ENCODE peak calls at places on chromosome 20, in five cellular contexts. One of them, this sample, is unnamed.

GRCh38 chr20:63850689-63851547 is 10.4 kb upstream of the ABHD16B start:
- DNase-seq in body of pancreas: no peak
- DNase-seq in hippocampal formation: no peak
- DNase-seq in CD8-positive, alpha-beta T cell: no peak
- DNase-seq in stimulated activated CD4-positive, alpha-beta T cell treated with anti-CD3 and anti-CD28 coated beads, Interleukin-15, amount 100 ng/mL, for 1 hour: peak; percentile 26
- DNase-seq in this sample: no peak

GRCh38 chr20:56360133-56360898 is 1.5 kb downstream of the FAM210B start:
- DNase-seq in body of pancreas: no peak
- DNase-seq in hippocampal formation: no peak
- DNase-seq in CD8-positive, alpha-beta T cell: no peak
- DNase-seq in stimulated activated CD4-positive, alpha-beta T cell treated with anti-CD3 and anti-CD28 coated beads, Interleukin-15, amount 100 ng/mL, for 1 hour: no peak
- DNase-seq in this sample: no peak

GRCh38 chr20:17059465-17059864 is 167.4 kb upstream of the PCSK2 start:
- DNase-seq in body of pancreas: no peak
- DNase-seq in hippocampal formation: no peak
- DNase-seq in CD8-positive, alpha-beta T cell: no peak
- DNase-seq in stimulated activated CD4-positive, alpha-beta T cell treated with anti-CD3 and anti-CD28 coated beads, Interleukin-15, amount 100 ng/mL, for 1 hour: no peak
- DNase-seq in this sample: no peak

GRCh38 chr20:11686900-11687543 is 230.7 kb upstream of the BTBD3 start:
- DNase-seq in body of pancreas: peak; percentile 74
- DNase-seq in hippocampal formation: peak; percentile 26
- DNase-seq in CD8-positive, alpha-beta T cell: no peak
- DNase-seq in stimulated activated CD4-positive, alpha-beta T cell treated with anti-CD3 and anti-CD28 coated beads, Interleukin-15, amount 100 ng/mL, for 1 hour: no peak
- DNase-seq in this sample: no peak

GRCh38 chr20:24840121-24840713 is 108.9 kb upstream of the CST7 start:
- DNase-seq in body of pancreas: no peak
- DNase-seq in hippocampal formation: no peak
- DNase-seq in CD8-positive, alpha-beta T cell: no peak
- DNase-seq in stimulated activated CD4-positive, alpha-beta T cell treated with anti-CD3 and anti-CD28 coated beads, Interleukin-15, amount 100 ng/mL, for 1 hour: no peak
- DNase-seq in this sample: no peak

GRCh38 chr20:2809690-2810089 is 5.1 kb upstream of the C20orf141 start:
- DNase-seq in body of pancreas: no peak
- DNase-seq in hippocampal formation: no peak
- DNase-seq in CD8-positive, alpha-beta T cell: no peak
- DNase-seq in stimulated activated CD4-positive, alpha-beta T cell treated with anti-CD3 and anti-CD28 coated beads, Interleukin-15, amount 100 ng/mL, for 1 hour: no peak
- DNase-seq in this sample: no peak

GRCh38 chr20:57409672-57410397 is 18.6 kb downstream of the RBM38 start:
- DNase-seq in body of pancreas: no peak
- DNase-seq in hippocampal formation: no peak
- DNase-seq in CD8-positive, alpha-beta T cell: no peak
- DNase-seq in stimulated activated CD4-positive, alpha-beta T cell treated with anti-CD3 and anti-CD28 coated beads, Interleukin-15, amount 100 ng/mL, for 1 hour: no peak
- DNase-seq in this sample: no peak

GRCh38 chr20:51208162-51208561 is 185.3 kb upstream of the KCNG1 start:
- DNase-seq in body of pancreas: no peak
- DNase-seq in hippocampal formation: no peak
- DNase-seq in CD8-positive, alpha-beta T cell: no peak
- DNase-seq in stimulated activated CD4-positive, alpha-beta T cell treated with anti-CD3 and anti-CD28 coated beads, Interleukin-15, amount 100 ng/mL, for 1 hour: no peak
- DNase-seq in this sample: no peak

GRCh38 chr20:42435230-42435629 is 754.5 kb downstream of the PTPRT start:
- DNase-seq in body of pancreas: no peak
- DNase-seq in hippocampal formation: no peak
- DNase-seq in CD8-positive, alpha-beta T cell: no peak
- DNase-seq in stimulated activated CD4-positive, alpha-beta T cell treated with anti-CD3 and anti-CD28 coated beads, Interleukin-15, amount 100 ng/mL, for 1 hour: no peak
- DNase-seq in this sample: no peak

GRCh38 chr20:20969701-20970100 is 136.5 kb downstream of the LINC00237 start:
- DNase-seq in body of pancreas: no peak
- DNase-seq in hippocampal formation: no peak
- DNase-seq in CD8-positive, alpha-beta T cell: no peak
- DNase-seq in stimulated activated CD4-positive, alpha-beta T cell treated with anti-CD3 and anti-CD28 coated beads, Interleukin-15, amount 100 ng/mL, for 1 hour: no peak
- DNase-seq in this sample: no peak

GRCh38 chr20:45581702-45582101 is 2.6 kb upstream of the WFDC8 start:
- DNase-seq in body of pancreas: no peak
- DNase-seq in hippocampal formation: no peak
- DNase-seq in CD8-positive, alpha-beta T cell: no peak
- DNase-seq in stimulated activated CD4-positive, alpha-beta T cell treated with anti-CD3 and anti-CD28 coated beads, Interleukin-15, amount 100 ng/mL, for 1 hour: no peak
- DNase-seq in this sample: no peak

GRCh38 chr20:37383229-37383989 is 37.5 kb downstream of the SRC start:
- DNase-seq in body of pancreas: peak; percentile 23
- DNase-seq in hippocampal formation: no peak
- DNase-seq in CD8-positive, alpha-beta T cell: no peak
- DNase-seq in stimulated activated CD4-positive, alpha-beta T cell treated with anti-CD3 and anti-CD28 coated beads, Interleukin-15, amount 100 ng/mL, for 1 hour: no peak
- DNase-seq in this sample: no peak

GRCh38 chr20:46799781-46800180 is 90.3 kb downstream of the SLC2A10 start:
- DNase-seq in body of pancreas: no peak
- DNase-seq in hippocampal formation: no peak
- DNase-seq in CD8-positive, alpha-beta T cell: no peak
- DNase-seq in stimulated activated CD4-positive, alpha-beta T cell treated with anti-CD3 and anti-CD28 coated beads, Interleukin-15, amount 100 ng/mL, for 1 hour: no peak
- DNase-seq in this sample: no peak

GRCh38 chr20:23653400-23653938 is 15.7 kb upstream of the CST3 start:
- DNase-seq in body of pancreas: no peak
- DNase-seq in hippocampal formation: no peak
- DNase-seq in CD8-positive, alpha-beta T cell: no peak
- DNase-seq in stimulated activated CD4-positive, alpha-beta T cell treated with anti-CD3 and anti-CD28 coated beads, Interleukin-15, amount 100 ng/mL, for 1 hour: no peak
- DNase-seq in this sample: no peak

GRCh38 chr20:38973546-38974120 is 11.5 kb downstream of the DHX35 start:
- DNase-seq in body of pancreas: peak; percentile 60
- DNase-seq in hippocampal formation: no peak
- DNase-seq in CD8-positive, alpha-beta T cell: no peak
- DNase-seq in stimulated activated CD4-positive, alpha-beta T cell treated with anti-CD3 and anti-CD28 coated beads, Interleukin-15, amount 100 ng/mL, for 1 hour: no peak
- DNase-seq in this sample: no peak

GRCh38 chr20:51023617-51024155 is 779 bp upstream of the KCNG1 start:
- DNase-seq in body of pancreas: peak; percentile 45
- DNase-seq in hippocampal formation: no peak
- DNase-seq in CD8-positive, alpha-beta T cell: no peak
- DNase-seq in stimulated activated CD4-positive, alpha-beta T cell treated with anti-CD3 and anti-CD28 coated beads, Interleukin-15, amount 100 ng/mL, for 1 hour: no peak
- DNase-seq in this sample: no peak

GRCh38 chr20:40948352-40949267 is 80.0 kb upstream of the TOP1 start:
- DNase-seq in body of pancreas: no peak
- DNase-seq in hippocampal formation: no peak
- DNase-seq in CD8-positive, alpha-beta T cell: no peak
- DNase-seq in stimulated activated CD4-positive, alpha-beta T cell treated with anti-CD3 and anti-CD28 coated beads, Interleukin-15, amount 100 ng/mL, for 1 hour: no peak
- DNase-seq in this sample: no peak

GRCh38 chr20:38032585-38033329 is 499 bp downstream of the TTI1 start:
- DNase-seq in body of pancreas: no peak
- DNase-seq in hippocampal formation: no peak
- DNase-seq in CD8-positive, alpha-beta T cell: no peak
- DNase-seq in stimulated activated CD4-positive, alpha-beta T cell treated with anti-CD3 and anti-CD28 coated beads, Interleukin-15, amount 100 ng/mL, for 1 hour: no peak
- DNase-seq in this sample: no peak

GRCh38 chr20:44921447-44921846 is 11.6 kb downstream of the PABPC1L start:
- DNase-seq in body of pancreas: no peak
- DNase-seq in hippocampal formation: no peak
- DNase-seq in CD8-positive, alpha-beta T cell: no peak
- DNase-seq in stimulated activated CD4-positive, alpha-beta T cell treated with anti-CD3 and anti-CD28 coated beads, Interleukin-15, amount 100 ng/mL, for 1 hour: no peak
- DNase-seq in this sample: no peak

GRCh38 chr20:25372584-25373336 is 17.9 kb downstream of the ABHD12 start:
- DNase-seq in body of pancreas: no peak
- DNase-seq in hippocampal formation: no peak
- DNase-seq in CD8-positive, alpha-beta T cell: no peak
- DNase-seq in stimulated activated CD4-positive, alpha-beta T cell treated with anti-CD3 and anti-CD28 coated beads, Interleukin-15, amount 100 ng/mL, for 1 hour: no peak
- DNase-seq in this sample: no peak

GRCh38 chr20:43982886-43983285 is 68.2 kb downstream of the TOX2 start:
- DNase-seq in body of pancreas: no peak
- DNase-seq in hippocampal formation: no peak
- DNase-seq in CD8-positive, alpha-beta T cell: no peak
- DNase-seq in stimulated activated CD4-positive, alpha-beta T cell treated with anti-CD3 and anti-CD28 coated beads, Interleukin-15, amount 100 ng/mL, for 1 hour: no peak
- DNase-seq in this sample: no peak

GRCh38 chr20:11682285-11682684 is 235.4 kb upstream of the BTBD3 start:
- DNase-seq in body of pancreas: no peak
- DNase-seq in hippocampal formation: no peak
- DNase-seq in CD8-positive, alpha-beta T cell: no peak
- DNase-seq in stimulated activated CD4-positive, alpha-beta T cell treated with anti-CD3 and anti-CD28 coated beads, Interleukin-15, amount 100 ng/mL, for 1 hour: no peak
- DNase-seq in this sample: no peak

GRCh38 chr20:57395111-57395959 is 4.1 kb downstream of the RBM38 start:
- DNase-seq in body of pancreas: peak; percentile 87
- DNase-seq in hippocampal formation: peak; percentile 95
- DNase-seq in CD8-positive, alpha-beta T cell: no peak
- DNase-seq in stimulated activated CD4-positive, alpha-beta T cell treated with anti-CD3 and anti-CD28 coated beads, Interleukin-15, amount 100 ng/mL, for 1 hour: no peak
- DNase-seq in this sample: no peak

GRCh38 chr20:35968930-35969329 is 540 bp downstream of the CNBD2 start:
- DNase-seq in body of pancreas: no peak
- DNase-seq in hippocampal formation: no peak
- DNase-seq in CD8-positive, alpha-beta T cell: no peak
- DNase-seq in stimulated activated CD4-positive, alpha-beta T cell treated with anti-CD3 and anti-CD28 coated beads, Interleukin-15, amount 100 ng/mL, for 1 hour: no peak
- DNase-seq in this sample: no peak

GRCh38 chr20:10369723-10370090 is 64.3 kb downstream of the MKKS start:
- DNase-seq in body of pancreas: peak; percentile 13
- DNase-seq in hippocampal formation: no peak
- DNase-seq in CD8-positive, alpha-beta T cell: no peak
- DNase-seq in stimulated activated CD4-positive, alpha-beta T cell treated with anti-CD3 and anti-CD28 coated beads, Interleukin-15, amount 100 ng/mL, for 1 hour: no peak
- DNase-seq in this sample: no peak

GRCh38 chr20:55567826-55568225 is 437.5 kb downstream of the CBLN4 start:
- DNase-seq in body of pancreas: no peak
- DNase-seq in hippocampal formation: no peak
- DNase-seq in CD8-positive, alpha-beta T cell: no peak
- DNase-seq in stimulated activated CD4-positive, alpha-beta T cell treated with anti-CD3 and anti-CD28 coated beads, Interleukin-15, amount 100 ng/mL, for 1 hour: no peak
- DNase-seq in this sample: no peak

GRCh38 chr20:47784599-47785320 is 521 bp downstream of the SULF2 start:
- DNase-seq in body of pancreas: no peak
- DNase-seq in hippocampal formation: no peak
- DNase-seq in CD8-positive, alpha-beta T cell: no peak
- DNase-seq in stimulated activated CD4-positive, alpha-beta T cell treated with anti-CD3 and anti-CD28 coated beads, Interleukin-15, amount 100 ng/mL, for 1 hour: no peak
- DNase-seq in this sample: no peak

GRCh38 chr20:56439784-56440291 is 27.8 kb downstream of the CASS4 start:
- DNase-seq in body of pancreas: peak; percentile 37
- DNase-seq in hippocampal formation: no peak
- DNase-seq in CD8-positive, alpha-beta T cell: peak; percentile 54
- DNase-seq in stimulated activated CD4-positive, alpha-beta T cell treated with anti-CD3 and anti-CD28 coated beads, Interleukin-15, amount 100 ng/mL, for 1 hour: no peak
- DNase-seq in this sample: peak; percentile 47

GRCh38 chr20:56371977-56372376 is 13.2 kb downstream of the FAM210B start:
- DNase-seq in body of pancreas: no peak
- DNase-seq in hippocampal formation: no peak
- DNase-seq in CD8-positive, alpha-beta T cell: no peak
- DNase-seq in stimulated activated CD4-positive, alpha-beta T cell treated with anti-CD3 and anti-CD28 coated beads, Interleukin-15, amount 100 ng/mL, for 1 hour: no peak
- DNase-seq in this sample: no peak

GRCh38 chr20:3238616-3239025 is 369 bp downstream of the SLC4A11 start:
- DNase-seq in body of pancreas: no peak
- DNase-seq in hippocampal formation: no peak
- DNase-seq in CD8-positive, alpha-beta T cell: peak; percentile 65
- DNase-seq in stimulated activated CD4-positive, alpha-beta T cell treated with anti-CD3 and anti-CD28 coated beads, Interleukin-15, amount 100 ng/mL, for 1 hour: no peak
- DNase-seq in this sample: no peak

GRCh38 chr20:48165401-48165685 is 380.1 kb upstream of the SULF2 start:
- DNase-seq in body of pancreas: peak; percentile 67
- DNase-seq in hippocampal formation: no peak
- DNase-seq in CD8-positive, alpha-beta T cell: no peak
- DNase-seq in stimulated activated CD4-positive, alpha-beta T cell treated with anti-CD3 and anti-CD28 coated beads, Interleukin-15, amount 100 ng/mL, for 1 hour: no peak
- DNase-seq in this sample: no peak

GRCh38 chr20:4108495-4109306 is 93.3 kb upstream of the RNF24 start:
- DNase-seq in body of pancreas: peak; percentile 78
- DNase-seq in hippocampal formation: peak; percentile 63
- DNase-seq in CD8-positive, alpha-beta T cell: peak; percentile 77
- DNase-seq in stimulated activated CD4-positive, alpha-beta T cell treated with anti-CD3 and anti-CD28 coated beads, Interleukin-15, amount 100 ng/mL, for 1 hour: peak; percentile 25
- DNase-seq in this sample: peak; percentile 54

GRCh38 chr20:17648306-17648646 is 33.8 kb downstream of the RRBP1 start:
- DNase-seq in body of pancreas: no peak
- DNase-seq in hippocampal formation: no peak
- DNase-seq in CD8-positive, alpha-beta T cell: no peak
- DNase-seq in stimulated activated CD4-positive, alpha-beta T cell treated with anti-CD3 and anti-CD28 coated beads, Interleukin-15, amount 100 ng/mL, for 1 hour: no peak
- DNase-seq in this sample: no peak

GRCh38 chr20:34558320-34559202 is at the start of gene MAP1LC3A:
- DNase-seq in body of pancreas: peak; percentile 94
- DNase-seq in hippocampal formation: peak; percentile 80
- DNase-seq in CD8-positive, alpha-beta T cell: peak; percentile 90
- DNase-seq in stimulated activated CD4-positive, alpha-beta T cell treated with anti-CD3 and anti-CD28 coated beads, Interleukin-15, amount 100 ng/mL, for 1 hour: peak; percentile 90
- DNase-seq in this sample: peak; percentile 91

GRCh38 chr20:43963233-43963632 is 48.6 kb downstream of the TOX2 start:
- DNase-seq in body of pancreas: no peak
- DNase-seq in hippocampal formation: no peak
- DNase-seq in CD8-positive, alpha-beta T cell: no peak
- DNase-seq in stimulated activated CD4-positive, alpha-beta T cell treated with anti-CD3 and anti-CD28 coated beads, Interleukin-15, amount 100 ng/mL, for 1 hour: no peak
- DNase-seq in this sample: no peak

GRCh38 chr20:11186301-11187008 is 512.7 kb upstream of the JAG1 start:
- DNase-seq in body of pancreas: no peak
- DNase-seq in hippocampal formation: no peak
- DNase-seq in CD8-positive, alpha-beta T cell: no peak
- DNase-seq in stimulated activated CD4-positive, alpha-beta T cell treated with anti-CD3 and anti-CD28 coated beads, Interleukin-15, amount 100 ng/mL, for 1 hour: no peak
- DNase-seq in this sample: no peak

GRCh38 chr20:10307359-10307735 is 88.7 kb downstream of the SNAP25 start:
- DNase-seq in body of pancreas: no peak
- DNase-seq in hippocampal formation: no peak
- DNase-seq in CD8-positive, alpha-beta T cell: no peak
- DNase-seq in stimulated activated CD4-positive, alpha-beta T cell treated with anti-CD3 and anti-CD28 coated beads, Interleukin-15, amount 100 ng/mL, for 1 hour: no peak
- DNase-seq in this sample: no peak

GRCh38 chr20:15917333-15917732 is 655.9 kb downstream of the KIF16B start:
- DNase-seq in body of pancreas: no peak
- DNase-seq in hippocampal formation: no peak
- DNase-seq in CD8-positive, alpha-beta T cell: no peak
- DNase-seq in stimulated activated CD4-positive, alpha-beta T cell treated with anti-CD3 and anti-CD28 coated beads, Interleukin-15, amount 100 ng/mL, for 1 hour: no peak
- DNase-seq in this sample: no peak